ENCODE peak calls at places on chromosomes 11 and 22, in nine cellular contexts. Q is keratinocyte, F is tibial artery, G is mucosa of descending colon, N is sigmoid colon, D is lung, B is prostate gland, T is Caco-2, W is fibroblast of lung. K is an unnamed sample.

GRCh38 chr22:47062126-47062525 is 299.7 kb downstream of the TBC1D22A start:
- DNase-seq in W (no peak), B (no peak), F (no peak), T (no peak), D (no peak), N (no peak), Q (no peak), G (no peak), K (peak; percentile 44)

GRCh38 chr11:64855596-64856304 is 11.3 kb upstream of the CDC42BPG start:
- DNase-seq in Q (no peak), F (no peak), D (no peak), W (no peak), T (no peak), G (no peak), N (no peak), B (no peak), K (no peak)

GRCh38 chr11:103601230-103601846 is 435.1 kb upstream of the DDI1 start:
- DNase-seq in B (no peak), F (no peak), T (peak; percentile 72), G (no peak), Q (peak; percentile 17), N (no peak), W (peak; percentile 77), D (no peak), K (no peak)

GRCh38 chr11:41461057-41461681 is 1.7 kb upstream of the LRRC4C start:
- DNase-seq in D (no peak), F (no peak), B (no peak), T (peak; percentile 28), W (no peak), G (no peak), Q (no peak), N (no peak), K (no peak)

GRCh38 chr11:95088946-95089619 is 563 bp upstream of the ENDOD1 start:
- DNase-seq in T (no peak), B (no peak), W (no peak), G (no peak), D (no peak), F (no peak), Q (no peak), N (no peak), K (no peak)

GRCh38 chr11:12123177-12123576 is 12.8 kb downstream of the MICAL2 start:
- DNase-seq in Q (no peak), F (no peak), N (no peak), B (no peak), D (no peak), G (no peak), T (no peak), W (peak; percentile 85), K (no peak)

GRCh38 chr11:8038393-8038792 is 42.6 kb upstream of the TUB start:
- DNase-seq in T (no peak), N (no peak), W (no peak), B (no peak), F (no peak), Q (no peak), D (peak; percentile 24), G (no peak), K (no peak)

GRCh38 chr11:4704054-4704789 is at the start of gene MMP26:
- DNase-seq in T (no peak), W (no peak), N (no peak), D (no peak), B (peak; percentile 16), F (no peak), Q (no peak), G (no peak), K (no peak)

GRCh38 chr11:13462311-13462927 is 603 bp downstream of the BTBD10 start:
- DNase-seq in W (peak; percentile 20), N (peak; percentile 78), Q (peak; percentile 57), B (peak; percentile 69), D (peak; percentile 62), G (peak; percentile 85), F (peak; percentile 79), T (peak; percentile 81), K (no peak)

GRCh38 chr11:9170450-9170849 is 79.1 kb upstream of the SCUBE2 start:
- DNase-seq in G (no peak), W (peak; percentile 50), D (no peak), N (no peak), T (no peak), B (no peak), Q (no peak), F (no peak), K (no peak)

GRCh38 chr22:49535126-49535525 is 292.5 kb downstream of the BRD1 start:
- DNase-seq in D (no peak), F (peak; percentile 19), N (peak; percentile 24), Q (no peak), G (no peak), W (no peak), T (no peak), B (no peak), K (no peak)

GRCh38 chr11:287821-288327 is 1.1 kb upstream of the PGGHG start:
- DNase-seq in W (no peak), Q (no peak), B (no peak), F (peak; percentile 66), G (peak; percentile 74), N (peak; percentile 64), D (no peak), T (peak; percentile 40), K (peak; percentile 59)

GRCh38 chr11:116778556-116778955 is 5.8 kb upstream of the BUD13 start:
- DNase-seq in G (no peak), N (no peak), D (no peak), F (no peak), T (no peak), W (peak; percentile 19), B (no peak), Q (no peak), K (no peak)

GRCh38 chr22:44091021-44091721 is 67.1 kb downstream of the PARVB start:
- DNase-seq in F (no peak), B (no peak), G (no peak), T (peak; percentile 32), W (no peak), Q (no peak), N (peak; percentile 62), D (no peak), K (no peak)

DNA sequence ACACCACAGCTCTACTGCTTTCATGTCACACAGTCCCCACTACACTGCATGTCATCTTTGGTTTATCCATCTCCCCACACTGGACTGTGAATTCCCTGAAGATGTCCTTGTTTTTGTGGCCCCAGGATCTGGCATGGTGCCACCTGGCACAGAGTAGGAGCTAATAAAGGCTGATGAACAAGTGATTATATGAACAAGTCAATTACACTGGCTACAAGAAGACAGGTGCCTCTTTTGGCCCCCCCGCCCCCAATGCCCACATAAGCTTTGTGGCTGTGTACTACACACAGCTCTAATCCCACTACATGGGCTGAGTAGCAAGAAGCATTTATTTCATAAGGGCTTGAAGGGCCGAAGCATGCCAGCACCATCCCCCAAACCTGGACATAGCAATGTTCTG is 24.7 kb downstream of the PLEKHA7 start:
- DNase-seq in D (no peak), N (no peak), T (no peak), F (no peak), G (no peak), B (no peak), Q (no peak), W (no peak), K (no peak)
- H3K4me3 ChIP-seq in D (no peak overlapping the region), N (no peak overlapping the region), T (no peak overlapping the region), F (no peak overlapping the region), G (no peak overlapping the region), B (no peak overlapping the region), Q (no peak overlapping the region), W (no peak overlapping the region), K (no peak overlapping the region)

DNA sequence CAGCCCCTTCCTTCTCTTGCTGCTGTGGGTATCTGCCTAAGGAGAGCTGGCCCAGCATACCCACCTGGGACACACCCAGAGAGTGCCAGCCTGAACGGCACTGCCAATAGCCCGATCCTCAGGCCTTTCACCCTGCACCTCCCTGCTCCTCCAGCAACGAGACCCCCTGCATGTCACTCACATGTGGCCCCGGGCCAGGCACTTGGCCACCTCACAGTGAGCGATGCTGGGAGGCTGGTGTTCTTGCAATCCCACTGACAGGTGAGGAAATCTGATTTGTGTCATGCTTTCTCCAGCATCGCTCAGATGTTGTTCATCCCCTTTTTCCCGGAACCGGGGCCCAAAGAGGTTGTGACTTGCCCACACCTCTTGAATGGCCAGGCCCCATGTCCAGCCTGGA is 20.5 kb downstream of the DAGLA start:
- DNase-seq in D (no peak), G (no peak), N (no peak), T (no peak), F (no peak), B (no peak), Q (no peak), W (no peak), K (no peak)
- H3K4me1 ChIP-seq in D (peaks cover 11% of the 10 kb centered on the region), G (peaks cover 56% of the 10 kb centered on the region), N (no peaks in the 10 kb centered on the region), T (peaks cover 45% of the 10 kb centered on the region), F (peaks cover 19% of the 10 kb centered on the region), B (peaks cover 56% of the 10 kb centered on the region), Q (peaks cover 35% of the 10 kb centered on the region), W (peaks cover 10% of the 10 kb centered on the region), K (peaks cover 50% of the 10 kb centered on the region)

GRCh38 chr11:10324474-10324873 is 19.6 kb downstream of the ADM start:
- DNase-seq in F (no peak), G (no peak), B (no peak), N (no peak), T (no peak), Q (no peak), D (no peak), W (peak; percentile 79), K (no peak)

GRCh38 chr11:10322401-10322800 is 17.5 kb downstream of the ADM start:
- DNase-seq in D (no peak), W (no peak), B (no peak), F (peak; percentile 81), Q (no peak), G (no peak), N (no peak), T (no peak), K (no peak)

GRCh38 chr11:10323793-10324170 is 18.9 kb downstream of the ADM start:
- DNase-seq in Q (no peak), N (no peak), T (no peak), W (peak; percentile 43), F (no peak), D (no peak), B (no peak), G (no peak), K (no peak)

GRCh38 chr11:10325398-10326079 is 20.7 kb downstream of the ADM start:
- DNase-seq in N (no peak), B (no peak), F (no peak), Q (no peak), D (no peak), W (peak; percentile 100), G (no peak), T (no peak), K (no peak)

GRCh38 chr11:10322830-10323792 is 18.2 kb downstream of the ADM start:
- DNase-seq in T (peak; percentile 70), B (peak; percentile 46), F (peak; percentile 83), D (no peak), G (no peak), N (peak; percentile 85), Q (no peak), W (peak; percentile 94), K (peak; percentile 69)
- TF ChIP-seq CTCF in T (peak; percentile 50), B (peak; percentile 79), F (peak; percentile 58), D (peak; percentile 33), G (no peak), N (peak; percentile 79), Q (peak; percentile 60), W (peak; percentile 29), K (no peak)

DNA sequence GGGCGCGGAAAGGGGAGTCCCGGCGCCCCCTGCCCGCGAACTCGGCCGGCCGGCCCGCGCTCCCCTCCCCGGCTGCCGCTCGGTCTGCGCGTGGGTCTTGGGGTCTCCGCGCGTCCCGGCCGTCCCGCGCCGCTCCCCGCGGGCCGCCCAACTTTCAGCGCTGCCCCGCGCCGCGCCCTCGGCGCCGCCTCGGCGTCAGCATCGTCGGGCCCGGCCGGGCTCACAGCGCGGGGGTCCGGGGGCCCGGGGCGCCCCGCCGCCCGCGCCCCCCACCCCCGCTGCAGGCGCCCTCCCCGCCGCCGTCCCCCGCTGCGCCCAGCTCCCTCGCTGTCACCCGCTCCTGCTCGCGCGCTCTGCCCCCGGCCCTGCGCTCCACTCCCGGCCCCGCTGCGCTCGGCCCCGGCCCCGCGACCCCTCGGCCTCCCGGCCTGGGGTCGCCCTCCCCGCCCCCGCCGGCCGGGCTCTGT is at the start of gene KCNJ4:
- DNase-seq in W (no peak), F (no peak), G (no peak), Q (no peak), N (no peak), T (no peak), D (no peak), B (no peak), K (no peak)
- H3K4me3 ChIP-seq in W (peak within 1 kb of the TSS; percentile 4), F (peak within 1 kb of the TSS; percentile 47), G (no peak within 1 kb of the TSS), Q (peak within 1 kb of the TSS; percentile 38), N (no peak within 1 kb of the TSS), T (peak within 1 kb of the TSS; percentile 62), D (peak within 1 kb of the TSS; percentile 12), B (peak within 1 kb of the TSS; percentile 23), K (peak within 1 kb of the TSS; percentile 46)

K was measured in pancreas.